ENCODE peak calls at places on chromosomes 2 and 18, in six cellular contexts. E is stimulated activated CD4-positive, alpha-beta T cell treated with anti-CD3 and anti-CD28 coated beads, Interleukin-4, amount 100 ng/mL, for 4 hours; Y is left colon; I is activated CD8-positive, alpha-beta memory T cell treated with anti-CD3 and anti-CD28 coated beads, Interleukin-2, amount 10 ng/mL, durations not matched to agents 7 days and 5 days; G is WTC11; C is right cardiac atrium. P is an unnamed sample.
A peak's percentile ranks its signal among the peaks of the same experiment; 100 is the strongest.

GRCh38 chr2:142822190-142822589 is 55.3 kb upstream of the KYNU start:
- DNase-seq in E (no peak), Y (no peak), I (no peak), G (no peak), C (no peak), P (no peak)

GRCh38 chr18:23588836-23589560 is 2.7 kb upstream of the NPC1 start:
- DNase-seq in E (no peak), Y (no peak), I (no peak), G (no peak), C (no peak), P (no peak)

GRCh38 chr2:105929506-105929905 is 184.8 kb downstream of the NCK2 start:
- DNase-seq in E (no peak), Y (peak; percentile 16), I (peak; percentile 73), G (no peak), C (no peak), P (no peak)

GRCh38 chr18:29164993-29165599 is 988.2 kb upstream of the CDH2 start:
- DNase-seq in E (no peak), Y (no peak), I (no peak), G (no peak), C (no peak), P (no peak)

GRCh38 chr2:32715391-32715841 is 87.6 kb downstream of the TTC27 start:
- DNase-seq in E (no peak), Y (no peak), I (no peak), G (no peak), C (no peak), P (no peak)

GRCh38 chr18:63819780-63820179 is 44.6 kb downstream of the SERPINB7 start:
- DNase-seq in E (no peak), Y (no peak), I (no peak), G (no peak), C (no peak), P (no peak)

GRCh38 chr2:7748717-7749415 is 831.7 kb downstream of the RNF144A start:
- DNase-seq in E (no peak), Y (no peak), I (peak; percentile 81), G (no peak), C (no peak), P (no peak)

GRCh38 chr2:71459084-71459431 is 5.7 kb downstream of the DYSF start:
- DNase-seq in E (no peak), Y (no peak), I (no peak), G (no peak), C (no peak), P (no peak)

GRCh38 chr2:240397924-240398611 is 37.4 kb upstream of the GPC1 start:
- DNase-seq in E (no peak), Y (no peak), I (no peak), G (no peak), C (no peak), P (peak; percentile 43)

P was measured in Right ventricle myocardium superior.